ENCODE peak calls at places on chromosomes 11 and 22, in six cellular contexts. X, B, N, T, E and P are unnamed samples.

GRCh38 chr11:5596611-5597201 is at the start of gene TRIM6:
- DNase-seq in X (peak; percentile 49), B (peak; percentile 65), N (peak; percentile 51), T (no peak), E (peak; percentile 58), P (peak; percentile 51)

GRCh38 chr11:84763931-84764330 is 863.2 kb downstream of the DLG2 start:
- DNase-seq in X (no peak), B (no peak), N (no peak), T (no peak), E (no peak), P (no peak)

GRCh38 chr11:34012734-34013133 is 38.8 kb upstream of the CAPRIN1 start:
- DNase-seq in X (no peak), B (no peak), N (no peak), T (no peak), E (no peak), P (no peak)

GRCh38 chr11:36195496-36196346 is 93.5 kb downstream of the COMMD9 start:
- DNase-seq in X (no peak), B (no peak), N (no peak), T (no peak), E (no peak), P (no peak)

GRCh38 chr11:102933627-102934026 is 21.9 kb downstream of the MMP13 start:
- DNase-seq in X (no peak), B (no peak), N (no peak), T (no peak), E (no peak), P (no peak)

GRCh38 chr11:15621565-15621964 is 506.8 kb downstream of the INSC start:
- DNase-seq in X (no peak), B (no peak), N (no peak), T (no peak), E (no peak), P (no peak)

GRCh38 chr11:66950113-66950535 is 8.1 kb downstream of the PC start:
- DNase-seq in X (no peak), B (no peak), N (no peak), T (no peak), E (peak; percentile 93), P (no peak)

GRCh38 chr11:11786771-11787170 is 55.0 kb upstream of the USP47 start:
- DNase-seq in X (no peak), B (no peak), N (no peak), T (no peak), E (no peak), P (no peak)

GRCh38 chr22:27755521-27756211 is 45.9 kb downstream of the MN1 start:
- DNase-seq in X (no peak), B (no peak), N (no peak), T (no peak), E (no peak), P (no peak)

DNA sequence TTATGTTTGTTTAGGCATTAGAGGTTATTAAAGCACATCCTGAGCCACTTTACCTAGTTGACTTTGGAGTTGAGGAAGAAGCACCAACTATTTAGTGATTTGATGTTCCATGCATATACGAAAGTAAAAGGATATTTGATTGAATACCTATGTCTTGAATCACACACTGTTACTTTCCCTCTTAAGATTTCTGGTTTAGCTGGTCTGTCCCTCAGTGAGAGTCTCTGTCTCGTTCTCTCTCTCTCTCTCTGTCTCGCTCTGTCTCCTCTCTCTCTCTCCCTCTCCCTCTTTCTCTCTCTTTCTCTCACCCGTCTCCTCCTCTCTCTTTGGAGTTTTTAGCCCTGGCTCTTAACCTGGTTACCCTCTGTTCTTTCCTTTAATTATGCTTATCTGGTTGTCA is 11.0 kb downstream of the CTNND1 start:
- DNase-seq in X (no peak), B (no peak), N (no peak), T (no peak), E (no peak), P (no peak)
- H3K4me1 ChIP-seq in X (peaks cover 9% of the 10 kb centered on the region), B (peaks cover 11% of the 10 kb centered on the region), N (peaks cover 97% of the 10 kb centered on the region), T (no peaks in the 10 kb centered on the region), E (peaks cover 61% of the 10 kb centered on the region), P (peaks cover 12% of the 10 kb centered on the region)

GRCh38 chr11:10305262-10305963 is 540 bp downstream of the ADM start:
- DNase-seq in X (peak; percentile 40), B (peak; percentile 66), N (no peak), T (no peak), E (no peak), P (peak; percentile 55)

GRCh38 chr11:10307411-10308207 is 2.7 kb downstream of the ADM start:
- DNase-seq in X (peak; percentile 82), B (peak; percentile 93), N (peak; percentile 80), T (peak; percentile 83), E (peak; percentile 91), P (peak; percentile 81)

GRCh38 chr11:10308208-10308954 is 3.5 kb downstream of the ADM start:
- DNase-seq in X (no peak), B (no peak), N (no peak), T (no peak), E (no peak), P (no peak)

GRCh38 chr11:10304495-10305261 is at the start of gene ADM:
- DNase-seq in X (peak; percentile 91), B (peak; percentile 87), N (peak; percentile 90), T (no peak), E (peak; percentile 91), P (peak; percentile 44)

GRCh38 chr11:10305964-10306918 is 1.4 kb downstream of the ADM start:
- DNase-seq in X (no peak), B (peak; percentile 65), N (peak; percentile 21), T (no peak), E (peak; percentile 31), P (no peak)
- TF ChIP-seq CTCF in X (no peak), B (no peak), N (no peak), T (no peak), E (no peak), P (no peak)

DNA sequence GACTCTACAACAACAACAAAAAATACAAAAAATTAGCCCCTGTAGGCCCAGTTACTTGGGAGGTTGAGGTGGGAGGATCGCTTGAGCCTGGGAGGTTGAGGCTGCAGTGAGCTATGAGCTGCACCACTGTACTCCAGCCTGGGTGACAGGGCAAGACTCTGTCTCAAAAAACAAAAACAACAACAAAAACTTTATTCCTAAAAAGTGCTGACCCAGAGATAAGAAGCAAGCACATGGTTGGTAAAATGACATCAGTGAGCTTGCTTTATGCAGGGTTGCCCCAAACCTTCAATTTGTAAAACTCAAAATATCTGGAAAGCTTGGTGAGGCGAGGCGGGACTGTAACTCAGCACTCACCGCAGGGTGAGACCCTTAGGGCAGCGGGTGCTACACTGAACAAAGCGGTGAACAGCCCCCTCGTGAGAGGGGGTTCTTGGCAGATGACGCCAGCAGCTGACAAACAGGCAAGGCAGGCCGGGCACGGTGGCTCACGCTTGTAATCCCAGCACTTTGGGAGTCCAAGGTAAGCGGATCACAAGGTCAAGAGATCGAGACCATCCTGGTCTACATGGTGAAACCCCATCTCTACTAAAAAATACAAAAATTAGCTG is 3.5 kb upstream of the TCIRG1 start:
- DNase-seq in X (no peak), B (no peak), N (no peak), T (no peak), E (no peak), P (no peak)
- H3K4me1 ChIP-seq in X (peaks cover 11% of the 10 kb centered on the region), B (peaks cover 12% of the 10 kb centered on the region), N (peaks cover 84% of the 10 kb centered on the region), T (peaks cover 25% of the 10 kb centered on the region), E (peaks cover 42% of the 10 kb centered on the region), P (peaks cover 26% of the 10 kb centered on the region)

DNA sequence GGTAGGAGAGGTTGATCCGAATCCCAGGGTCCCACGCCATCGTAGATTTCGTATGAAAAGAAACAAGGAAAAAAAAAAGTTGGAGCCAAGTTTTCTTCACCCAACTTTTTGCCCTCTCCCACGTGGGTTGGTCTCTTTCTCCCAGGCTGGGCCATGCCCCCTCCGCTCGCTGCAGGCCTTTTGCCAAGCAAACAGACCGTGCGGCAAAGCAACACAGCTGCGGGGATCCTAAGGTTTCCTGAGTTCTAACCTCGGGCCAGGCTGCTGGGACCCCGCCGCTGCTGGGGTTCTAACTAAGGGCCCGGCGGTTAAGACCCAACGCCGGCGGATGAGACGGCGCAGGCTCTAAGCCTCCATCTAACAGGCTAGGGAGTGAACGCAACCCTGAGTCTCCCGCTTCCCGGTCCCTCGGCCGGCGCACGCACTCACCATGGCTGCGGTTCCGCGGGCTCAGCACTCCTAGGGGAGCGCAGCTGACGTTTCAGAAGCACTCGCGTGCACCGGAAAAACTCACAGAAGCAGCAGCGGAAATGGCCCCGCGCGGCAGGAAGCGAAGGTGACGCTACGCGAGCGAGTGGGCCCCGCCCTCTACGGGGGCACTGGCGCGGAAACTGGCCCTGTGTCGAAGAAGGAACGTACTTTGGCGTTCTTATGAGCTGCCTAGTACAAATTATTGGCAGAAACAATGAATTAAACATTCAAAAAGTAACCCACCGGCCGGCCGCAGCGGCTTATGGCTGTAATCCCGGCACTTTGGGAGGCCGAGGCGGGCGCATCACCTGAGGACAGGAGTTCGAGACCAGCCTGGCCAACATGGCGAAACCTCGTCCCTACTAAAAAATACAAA is at the start of gene SNU13:
- DNase-seq in X (peak; percentile 94), B (peak; percentile 85), N (peak; percentile 93), T (peak; percentile 97), E (peak; percentile 78), P (peak; percentile 94)
- TF ChIP-seq CTCF in X (no peak), B (no peak), N (no peak), T (no peak), E (no peak), P (no peak)

GRCh38 chr11:10307022-10307410 is 2.1 kb downstream of the ADM start:
- DNase-seq in X (no peak), B (no peak), N (no peak), T (no peak), E (peak; percentile 76), P (no peak)
- H3K4me1 ChIP-seq in X (no peaks in the 10 kb centered on the region), B (peaks cover 10% of the 10 kb centered on the region), N (peaks cover 76% of the 10 kb centered on the region), T (peaks cover 91% of the 10 kb centered on the region), E (peaks cover 32% of the 10 kb centered on the region), P (peaks cover 84% of the 10 kb centered on the region)

DNA sequence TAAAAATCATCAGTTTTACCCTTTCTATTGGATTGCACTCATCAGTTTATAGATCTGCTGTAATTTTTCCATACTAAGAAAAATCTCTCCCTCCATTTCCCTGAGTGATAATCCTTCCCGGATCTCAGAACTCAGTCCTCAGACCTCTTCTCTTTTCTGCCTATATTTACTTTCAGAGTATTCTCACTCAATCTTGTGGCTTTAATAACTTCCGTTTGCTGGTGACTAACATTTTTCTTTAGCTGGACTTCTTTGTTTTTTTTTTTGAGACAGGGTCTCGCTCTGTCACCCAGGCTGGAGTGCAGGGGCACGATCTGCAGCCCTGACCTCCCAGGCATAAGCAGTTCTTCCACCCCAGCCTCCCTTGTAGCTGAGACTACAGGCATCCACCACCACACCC is 10.4 kb downstream of the ATXN10 start:
- DNase-seq in X (no peak), B (no peak), N (no peak), T (no peak), E (no peak), P (no peak)
- TF ChIP-seq CTCF in X (no peak), B (no peak), N (no peak), T (no peak), E (no peak), P (no peak)

DNA sequence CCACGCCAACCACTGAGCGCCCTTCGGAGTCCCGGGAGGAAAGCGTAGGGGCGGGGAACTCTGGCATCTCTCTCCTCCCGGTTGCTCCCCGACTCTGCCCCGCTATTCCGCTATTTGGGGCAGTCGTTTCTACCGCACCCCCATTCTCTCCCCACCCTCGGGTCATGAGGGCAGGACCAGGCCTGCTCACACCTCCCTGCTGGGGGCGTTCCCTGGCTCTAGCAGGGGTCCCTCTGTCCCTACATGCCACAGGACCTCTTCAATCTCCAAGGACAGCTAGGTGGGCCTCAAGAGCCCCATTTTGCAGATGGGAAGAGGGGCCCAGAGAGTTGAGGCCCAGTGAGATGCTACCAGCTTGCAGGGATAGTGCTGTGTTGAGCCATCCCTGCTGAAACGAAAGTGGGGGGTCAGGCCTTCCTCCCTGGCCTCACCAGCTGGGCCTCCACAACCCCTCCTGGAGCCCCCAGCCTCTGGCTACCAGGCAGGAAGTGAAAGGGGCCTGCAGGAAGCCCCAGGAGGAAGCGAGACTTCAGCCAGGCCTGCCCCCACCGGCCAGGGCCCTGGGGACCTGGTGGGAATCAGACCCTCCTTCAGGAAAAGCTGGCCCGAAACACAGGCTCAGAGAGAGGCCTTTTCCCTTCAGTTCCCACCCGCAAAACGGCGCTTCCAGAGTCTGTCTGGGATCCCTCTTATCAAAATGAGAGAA is 5.5 kb upstream of the SHISA8 start:
- DNase-seq in X (no peak), B (no peak), N (no peak), T (peak; percentile 77), E (no peak), P (no peak)
- H3K4me1 ChIP-seq in X (no peaks in the 10 kb centered on the region), B (peaks cover 8% of the 10 kb centered on the region), N (peaks cover 30% of the 10 kb centered on the region), T (peaks cover 89% of the 10 kb centered on the region), E (peaks cover 4% of the 10 kb centered on the region), P (no peaks in the 10 kb centered on the region)